ENCODE peak calls at places on chromosomes 1 and 21, in nine cellular contexts. One of them, this sample, is unnamed.

GRCh38 chr1:240844466-240844865 is 232.5 kb upstream of the GREM2 start:
- DNase-seq in cardiac fibroblast: no peak
- DNase-seq in GM04504: no peak
- DNase-seq in GM18507: no peak
- DNase-seq in Ammon's horn: peak; percentile 14
- DNase-seq in T-helper 1 cell: no peak
- DNase-seq in WTC11: no peak
- DNase-seq in NCI-H345: no peak
- DNase-seq in stimulated activated CD4-positive, alpha-beta T cell treated with anti-CD3 and anti-CD28 coated beads, Interleukin-15, amount 100 ng/mL, for 1 hour: no peak
- DNase-seq in this sample: no peak

GRCh38 chr1:41807390-41807789 is 111.3 kb downstream of the HIVEP3 start:
- DNase-seq in NCI-H345: no peak
- DNase-seq in WTC11: no peak
- DNase-seq in stimulated activated CD4-positive, alpha-beta T cell treated with anti-CD3 and anti-CD28 coated beads, Interleukin-15, amount 100 ng/mL, for 1 hour: no peak
- DNase-seq in GM18507: no peak
- DNase-seq in GM04504: no peak
- DNase-seq in cardiac fibroblast: no peak
- DNase-seq in T-helper 1 cell: no peak
- DNase-seq in Ammon's horn: no peak
- DNase-seq in this sample: no peak

GRCh38 chr1:42957229-42957879 is 1.3 kb downstream of the SLC2A1 start:
- DNase-seq in Ammon's horn: no peak
- DNase-seq in cardiac fibroblast: no peak
- DNase-seq in WTC11: no peak
- DNase-seq in NCI-H345: no peak
- DNase-seq in GM18507: no peak
- DNase-seq in T-helper 1 cell: no peak
- DNase-seq in GM04504: no peak
- DNase-seq in stimulated activated CD4-positive, alpha-beta T cell treated with anti-CD3 and anti-CD28 coated beads, Interleukin-15, amount 100 ng/mL, for 1 hour: no peak
- DNase-seq in this sample: no peak

GRCh38 chr1:8155528-8156186 is 129.5 kb upstream of the ERRFI1 start:
- DNase-seq in NCI-H345: no peak
- DNase-seq in T-helper 1 cell: no peak
- DNase-seq in WTC11: peak; percentile 32
- DNase-seq in GM04504: no peak
- DNase-seq in GM18507: no peak
- DNase-seq in stimulated activated CD4-positive, alpha-beta T cell treated with anti-CD3 and anti-CD28 coated beads, Interleukin-15, amount 100 ng/mL, for 1 hour: no peak
- DNase-seq in cardiac fibroblast: peak; percentile 50
- DNase-seq in Ammon's horn: no peak
- DNase-seq in this sample: no peak

GRCh38 chr1:113320972-113321680 is 69.2 kb upstream of the MAGI3 start:
- DNase-seq in NCI-H345: no peak
- DNase-seq in GM04504: no peak
- DNase-seq in WTC11: no peak
- DNase-seq in Ammon's horn: no peak
- DNase-seq in GM18507: no peak
- DNase-seq in cardiac fibroblast: no peak
- DNase-seq in T-helper 1 cell: no peak
- DNase-seq in stimulated activated CD4-positive, alpha-beta T cell treated with anti-CD3 and anti-CD28 coated beads, Interleukin-15, amount 100 ng/mL, for 1 hour: no peak
- DNase-seq in this sample: no peak

GRCh38 chr1:205963352-205963751 is 20.1 kb upstream of the SLC26A9 start:
- DNase-seq in Ammon's horn: no peak
- DNase-seq in GM18507: no peak
- DNase-seq in cardiac fibroblast: peak; percentile 35
- DNase-seq in stimulated activated CD4-positive, alpha-beta T cell treated with anti-CD3 and anti-CD28 coated beads, Interleukin-15, amount 100 ng/mL, for 1 hour: no peak
- DNase-seq in WTC11: no peak
- DNase-seq in T-helper 1 cell: no peak
- DNase-seq in NCI-H345: no peak
- DNase-seq in GM04504: peak; percentile 66
- DNase-seq in this sample: no peak

GRCh38 chr1:229941785-229942184 is 125.3 kb upstream of the GALNT2 start:
- DNase-seq in NCI-H345: no peak
- DNase-seq in Ammon's horn: no peak
- DNase-seq in GM18507: no peak
- DNase-seq in cardiac fibroblast: no peak
- DNase-seq in stimulated activated CD4-positive, alpha-beta T cell treated with anti-CD3 and anti-CD28 coated beads, Interleukin-15, amount 100 ng/mL, for 1 hour: no peak
- DNase-seq in T-helper 1 cell: no peak
- DNase-seq in GM04504: no peak
- DNase-seq in WTC11: no peak
- DNase-seq in this sample: peak; percentile 34

GRCh38 chr21:39020751-39021474 is 162.3 kb downstream of the PSMG1 start:
- DNase-seq in GM04504: peak; percentile 39
- DNase-seq in GM18507: no peak
- DNase-seq in cardiac fibroblast: peak; percentile 89
- DNase-seq in WTC11: no peak
- DNase-seq in T-helper 1 cell: no peak
- DNase-seq in Ammon's horn: no peak
- DNase-seq in stimulated activated CD4-positive, alpha-beta T cell treated with anti-CD3 and anti-CD28 coated beads, Interleukin-15, amount 100 ng/mL, for 1 hour: no peak
- DNase-seq in NCI-H345: no peak
- DNase-seq in this sample: no peak

GRCh38 chr1:47507921-47508894 is 70.4 kb downstream of the FOXD2 start:
- DNase-seq in cardiac fibroblast: no peak
- DNase-seq in WTC11: peak; percentile 53
- DNase-seq in T-helper 1 cell: no peak
- DNase-seq in GM04504: no peak
- DNase-seq in stimulated activated CD4-positive, alpha-beta T cell treated with anti-CD3 and anti-CD28 coated beads, Interleukin-15, amount 100 ng/mL, for 1 hour: no peak
- DNase-seq in Ammon's horn: no peak
- DNase-seq in NCI-H345: peak; percentile 28
- DNase-seq in GM18507: no peak
- DNase-seq in this sample: peak; percentile 25

GRCh38 chr1:223765036-223765718 is 52.8 kb downstream of the CAPN2 start:
- DNase-seq in GM04504: no peak
- DNase-seq in Ammon's horn: peak; percentile 90
- DNase-seq in stimulated activated CD4-positive, alpha-beta T cell treated with anti-CD3 and anti-CD28 coated beads, Interleukin-15, amount 100 ng/mL, for 1 hour: no peak
- DNase-seq in cardiac fibroblast: peak; percentile 41
- DNase-seq in NCI-H345: no peak
- DNase-seq in T-helper 1 cell: no peak
- DNase-seq in WTC11: no peak
- DNase-seq in GM18507: no peak
- DNase-seq in this sample: no peak

GRCh38 chr1:168518201-168518689 is 25.6 kb downstream of the XCL2 start:
- DNase-seq in Ammon's horn: no peak
- DNase-seq in NCI-H345: no peak
- DNase-seq in cardiac fibroblast: no peak
- DNase-seq in GM04504: no peak
- DNase-seq in T-helper 1 cell: no peak
- DNase-seq in GM18507: no peak
- DNase-seq in stimulated activated CD4-positive, alpha-beta T cell treated with anti-CD3 and anti-CD28 coated beads, Interleukin-15, amount 100 ng/mL, for 1 hour: no peak
- DNase-seq in WTC11: no peak
- DNase-seq in this sample: no peak

GRCh38 chr1:164694505-164694904 is 135.5 kb downstream of the PBX1 start:
- DNase-seq in WTC11: no peak
- DNase-seq in stimulated activated CD4-positive, alpha-beta T cell treated with anti-CD3 and anti-CD28 coated beads, Interleukin-15, amount 100 ng/mL, for 1 hour: no peak
- DNase-seq in T-helper 1 cell: no peak
- DNase-seq in Ammon's horn: no peak
- DNase-seq in cardiac fibroblast: no peak
- DNase-seq in NCI-H345: no peak
- DNase-seq in GM18507: no peak
- DNase-seq in GM04504: no peak
- DNase-seq in this sample: no peak

GRCh38 chr21:41953249-41953830 is 478 bp downstream of the C2CD2 start:
- DNase-seq in cardiac fibroblast: peak; percentile 25
- DNase-seq in T-helper 1 cell: no peak
- DNase-seq in WTC11: peak; percentile 24
- DNase-seq in GM18507: no peak
- DNase-seq in GM04504: no peak
- DNase-seq in stimulated activated CD4-positive, alpha-beta T cell treated with anti-CD3 and anti-CD28 coated beads, Interleukin-15, amount 100 ng/mL, for 1 hour: no peak
- DNase-seq in NCI-H345: no peak
- DNase-seq in Ammon's horn: no peak
- DNase-seq in this sample: no peak

GRCh38 chr1:67355745-67356424 is 48.2 kb downstream of the IL12RB2 start:
- DNase-seq in stimulated activated CD4-positive, alpha-beta T cell treated with anti-CD3 and anti-CD28 coated beads, Interleukin-15, amount 100 ng/mL, for 1 hour: no peak
- DNase-seq in NCI-H345: no peak
- DNase-seq in GM18507: no peak
- DNase-seq in Ammon's horn: no peak
- DNase-seq in cardiac fibroblast: peak; percentile 45
- DNase-seq in WTC11: no peak
- DNase-seq in T-helper 1 cell: no peak
- DNase-seq in GM04504: peak; percentile 69
- DNase-seq in this sample: no peak

GRCh38 chr21:42135386-42136040 is 64.4 kb downstream of the UMODL1 start:
- DNase-seq in GM18507: no peak
- DNase-seq in T-helper 1 cell: no peak
- DNase-seq in NCI-H345: peak; percentile 84
- DNase-seq in stimulated activated CD4-positive, alpha-beta T cell treated with anti-CD3 and anti-CD28 coated beads, Interleukin-15, amount 100 ng/mL, for 1 hour: no peak
- DNase-seq in cardiac fibroblast: no peak
- DNase-seq in Ammon's horn: no peak
- DNase-seq in WTC11: no peak
- DNase-seq in GM04504: no peak
- DNase-seq in this sample: peak; percentile 85

GRCh38 chr1:82177190-82177589 is 376.5 kb downstream of the ADGRL2 start:
- DNase-seq in Ammon's horn: no peak
- DNase-seq in stimulated activated CD4-positive, alpha-beta T cell treated with anti-CD3 and anti-CD28 coated beads, Interleukin-15, amount 100 ng/mL, for 1 hour: no peak
- DNase-seq in GM04504: no peak
- DNase-seq in NCI-H345: no peak
- DNase-seq in WTC11: no peak
- DNase-seq in cardiac fibroblast: peak; percentile 50
- DNase-seq in GM18507: no peak
- DNase-seq in T-helper 1 cell: no peak
- DNase-seq in this sample: no peak

GRCh38 chr1:62682531-62682930 is 5.7 kb downstream of the DOCK7 start:
- DNase-seq in GM18507: no peak
- DNase-seq in cardiac fibroblast: peak; percentile 24
- DNase-seq in NCI-H345: no peak
- DNase-seq in WTC11: no peak
- DNase-seq in T-helper 1 cell: no peak
- DNase-seq in GM04504: no peak
- DNase-seq in Ammon's horn: no peak
- DNase-seq in stimulated activated CD4-positive, alpha-beta T cell treated with anti-CD3 and anti-CD28 coated beads, Interleukin-15, amount 100 ng/mL, for 1 hour: no peak
- DNase-seq in this sample: no peak

GRCh38 chr1:183635112-183635605 is 424 bp downstream of the ARPC5 start:
- DNase-seq in GM18507: no peak
- DNase-seq in GM04504: no peak
- DNase-seq in WTC11: peak; percentile 45
- DNase-seq in Ammon's horn: peak; percentile 21
- DNase-seq in stimulated activated CD4-positive, alpha-beta T cell treated with anti-CD3 and anti-CD28 coated beads, Interleukin-15, amount 100 ng/mL, for 1 hour: no peak
- DNase-seq in NCI-H345: peak; percentile 38
- DNase-seq in T-helper 1 cell: no peak
- DNase-seq in cardiac fibroblast: peak; percentile 34
- DNase-seq in this sample: peak; percentile 49

This sample was measured in NCI-H1092 treated with DMSO at 0.1 percent for 48 hours.